ENCODE peak calls at places on chromosome 1, in nine cellular contexts. One of them, this sample, is unnamed.

GRCh38 chr1:70038025-70038424 is 167.4 kb downstream of the LRRC40 start:
- DNase-seq in NCI-H774: no peak
- DNase-seq in posterior cingulate gyrus: no peak
- DNase-seq in GM18507: no peak
- DNase-seq in stimulated activated CD8-positive, alpha-beta memory T cell treated with anti-CD3 and anti-CD28 coated beads, Interleukin-7, amount 100 ng/mL, for 4 hours: no peak
- DNase-seq in thyroid gland: no peak
- DNase-seq in EH: peak
- DNase-seq in CD8-positive, alpha-beta T cell: no peak
- DNase-seq in Peyer's patch: no peak
- DNase-seq in this sample: no peak

GRCh38 chr1:233412812-233413211 is 85.3 kb downstream of the MAP3K21 start:
- DNase-seq in NCI-H774: no peak
- DNase-seq in posterior cingulate gyrus: no peak
- DNase-seq in GM18507: no peak
- DNase-seq in stimulated activated CD8-positive, alpha-beta memory T cell treated with anti-CD3 and anti-CD28 coated beads, Interleukin-7, amount 100 ng/mL, for 4 hours: no peak
- DNase-seq in thyroid gland: no peak
- DNase-seq in EH: no peak
- DNase-seq in CD8-positive, alpha-beta T cell: no peak
- DNase-seq in Peyer's patch: no peak
- DNase-seq in this sample: no peak

GRCh38 chr1:236131916-236132315 is 10.4 kb upstream of the GPR137B start:
- DNase-seq in NCI-H774: no peak
- DNase-seq in posterior cingulate gyrus: no peak
- DNase-seq in GM18507: no peak
- DNase-seq in stimulated activated CD8-positive, alpha-beta memory T cell treated with anti-CD3 and anti-CD28 coated beads, Interleukin-7, amount 100 ng/mL, for 4 hours: no peak
- DNase-seq in thyroid gland: no peak
- DNase-seq in EH: no peak
- DNase-seq in CD8-positive, alpha-beta T cell: no peak
- DNase-seq in Peyer's patch: no peak
- DNase-seq in this sample: no peak

GRCh38 chr1:97160796-97161195 is 439.2 kb downstream of the PTBP2 start:
- DNase-seq in NCI-H774: no peak
- DNase-seq in posterior cingulate gyrus: no peak
- DNase-seq in GM18507: no peak
- DNase-seq in stimulated activated CD8-positive, alpha-beta memory T cell treated with anti-CD3 and anti-CD28 coated beads, Interleukin-7, amount 100 ng/mL, for 4 hours: no peak
- DNase-seq in thyroid gland: no peak
- DNase-seq in EH: peak
- DNase-seq in CD8-positive, alpha-beta T cell: no peak
- DNase-seq in Peyer's patch: no peak
- DNase-seq in this sample: no peak

GRCh38 chr1:3894626-3895278 is 5.3 kb downstream of the C1orf174 start:
- DNase-seq in NCI-H774: no peak
- DNase-seq in posterior cingulate gyrus: peak
- DNase-seq in GM18507: no peak
- DNase-seq in stimulated activated CD8-positive, alpha-beta memory T cell treated with anti-CD3 and anti-CD28 coated beads, Interleukin-7, amount 100 ng/mL, for 4 hours: no peak
- DNase-seq in thyroid gland: no peak
- DNase-seq in EH: no peak
- DNase-seq in CD8-positive, alpha-beta T cell: no peak
- DNase-seq in Peyer's patch: no peak
- DNase-seq in this sample: no peak

GRCh38 chr1:94887603-94888171 is 39.2 kb downstream of the CNN3 start:
- DNase-seq in NCI-H774: no peak
- DNase-seq in posterior cingulate gyrus: no peak
- DNase-seq in GM18507: no peak
- DNase-seq in stimulated activated CD8-positive, alpha-beta memory T cell treated with anti-CD3 and anti-CD28 coated beads, Interleukin-7, amount 100 ng/mL, for 4 hours: no peak
- DNase-seq in thyroid gland: no peak
- DNase-seq in EH: no peak
- DNase-seq in CD8-positive, alpha-beta T cell: no peak
- DNase-seq in Peyer's patch: no peak
- DNase-seq in this sample: no peak

GRCh38 chr1:67489643-67490042 is 59.4 kb upstream of the SERBP1 start:
- DNase-seq in NCI-H774: no peak
- DNase-seq in posterior cingulate gyrus: no peak
- DNase-seq in GM18507: peak
- DNase-seq in stimulated activated CD8-positive, alpha-beta memory T cell treated with anti-CD3 and anti-CD28 coated beads, Interleukin-7, amount 100 ng/mL, for 4 hours: no peak
- DNase-seq in thyroid gland: peak
- DNase-seq in EH: no peak
- DNase-seq in CD8-positive, alpha-beta T cell: no peak
- DNase-seq in Peyer's patch: no peak
- DNase-seq in this sample: no peak

GRCh38 chr1:150165622-150166612 is 16.2 kb downstream of the PLEKHO1 start:
- DNase-seq in NCI-H774: peak
- DNase-seq in posterior cingulate gyrus: no peak
- DNase-seq in GM18507: no peak
- DNase-seq in stimulated activated CD8-positive, alpha-beta memory T cell treated with anti-CD3 and anti-CD28 coated beads, Interleukin-7, amount 100 ng/mL, for 4 hours: peak
- DNase-seq in thyroid gland: no peak
- DNase-seq in EH: peak
- DNase-seq in CD8-positive, alpha-beta T cell: no peak
- DNase-seq in Peyer's patch: no peak
- DNase-seq in this sample: no peak

GRCh38 chr1:171441278-171441677 is 44.1 kb upstream of the PRRC2C start:
- DNase-seq in NCI-H774: no peak
- DNase-seq in posterior cingulate gyrus: no peak
- DNase-seq in GM18507: no peak
- DNase-seq in stimulated activated CD8-positive, alpha-beta memory T cell treated with anti-CD3 and anti-CD28 coated beads, Interleukin-7, amount 100 ng/mL, for 4 hours: no peak
- DNase-seq in thyroid gland: no peak
- DNase-seq in EH: peak
- DNase-seq in CD8-positive, alpha-beta T cell: no peak
- DNase-seq in Peyer's patch: no peak
- DNase-seq in this sample: no peak

GRCh38 chr1:201790261-201790660 is 38.7 kb upstream of the IPO9 start:
- DNase-seq in NCI-H774: no peak
- DNase-seq in posterior cingulate gyrus: no peak
- DNase-seq in GM18507: no peak
- DNase-seq in stimulated activated CD8-positive, alpha-beta memory T cell treated with anti-CD3 and anti-CD28 coated beads, Interleukin-7, amount 100 ng/mL, for 4 hours: no peak
- DNase-seq in thyroid gland: no peak
- DNase-seq in EH: peak
- DNase-seq in CD8-positive, alpha-beta T cell: no peak
- DNase-seq in Peyer's patch: no peak
- DNase-seq in this sample: no peak

GRCh38 chr1:6000444-6001288 is 8.4 kb upstream of the NPHP4 start:
- DNase-seq in NCI-H774: no peak
- DNase-seq in posterior cingulate gyrus: peak
- DNase-seq in GM18507: no peak
- DNase-seq in stimulated activated CD8-positive, alpha-beta memory T cell treated with anti-CD3 and anti-CD28 coated beads, Interleukin-7, amount 100 ng/mL, for 4 hours: no peak
- DNase-seq in thyroid gland: no peak
- DNase-seq in EH: no peak
- DNase-seq in CD8-positive, alpha-beta T cell: no peak
- DNase-seq in Peyer's patch: peak
- DNase-seq in this sample: no peak

GRCh38 chr1:204961765-204962419 is 81.1 kb upstream of the CNTN2 start:
- DNase-seq in NCI-H774: no peak
- DNase-seq in posterior cingulate gyrus: peak
- DNase-seq in GM18507: no peak
- DNase-seq in stimulated activated CD8-positive, alpha-beta memory T cell treated with anti-CD3 and anti-CD28 coated beads, Interleukin-7, amount 100 ng/mL, for 4 hours: no peak
- DNase-seq in thyroid gland: no peak
- DNase-seq in EH: no peak
- DNase-seq in CD8-positive, alpha-beta T cell: no peak
- DNase-seq in Peyer's patch: no peak
- DNase-seq in this sample: no peak

GRCh38 chr1:171751208-171751607 is 9.3 kb upstream of the VAMP4 start:
- DNase-seq in NCI-H774: no peak
- DNase-seq in posterior cingulate gyrus: no peak
- DNase-seq in GM18507: no peak
- DNase-seq in stimulated activated CD8-positive, alpha-beta memory T cell treated with anti-CD3 and anti-CD28 coated beads, Interleukin-7, amount 100 ng/mL, for 4 hours: no peak
- DNase-seq in thyroid gland: no peak
- DNase-seq in EH: no peak
- DNase-seq in CD8-positive, alpha-beta T cell: no peak
- DNase-seq in Peyer's patch: no peak
- DNase-seq in this sample: no peak